ENCODE peak calls at places on chromosomes 4 and X, in four cellular contexts. C is AG04450, V is psoas muscle, D is fibroblast of pulmonary artery. M is an unnamed sample.

GRCh38 chrX:65595460-65595876 is 60.9 kb upstream of the LAS1L start:
- DNase-seq in C (peak; percentile 83), V (peak; percentile 91), D (peak; percentile 95), M (peak; percentile 95)

GRCh38 chr4:70915048-70915815 is 13.1 kb downstream of the MOB1B start:
- DNase-seq in C (no peak), V (no peak), D (peak; percentile 23), M (peak; percentile 79)

GRCh38 chrX:46573896-46574336 is 351 bp downstream of the CHST7 start:
- DNase-seq in C (no peak), V (peak; percentile 26), D (peak; percentile 59), M (peak; percentile 56)

GRCh38 chr4:33482773-33483172 is 2761.5 kb downstream of the ARAP2 start:
- DNase-seq in C (no peak), V (no peak), D (no peak), M (no peak)

GRCh38 chrX:148382983-148383382 is 117.4 kb upstream of the AFF2 start:
- DNase-seq in C (no peak), V (no peak), D (no peak), M (no peak)

GRCh38 chrX:153725832-153726285 is 1.2 kb downstream of the ABCD1 start:
- DNase-seq in C (no peak), V (no peak), D (no peak), M (no peak)

GRCh38 chr4:76539979-76540378 is 105.0 kb downstream of the SHROOM3 start:
- DNase-seq in C (no peak), V (no peak), D (peak; percentile 38), M (no peak)

GRCh38 chr4:39037491-39037825 is 5.2 kb upstream of the TMEM156 start:
- DNase-seq in C (no peak), V (no peak), D (peak; percentile 40), M (peak; percentile 16)

GRCh38 chr4:100086766-100087431 is 103.4 kb downstream of the DDIT4L start:
- DNase-seq in C (no peak), V (no peak), D (no peak), M (no peak)

GRCh38 chrX:83185887-83186286 is 322.2 kb upstream of the POU3F4 start:
- DNase-seq in C (no peak), V (no peak), D (no peak), M (no peak)

GRCh38 chr4:184169225-184169867 is 48.3 kb downstream of the ENPP6 start:
- DNase-seq in C (no peak), V (no peak), D (no peak), M (no peak)

GRCh38 chr4:184167576-184167975 is 50.1 kb downstream of the ENPP6 start:
- DNase-seq in C (no peak), V (no peak), D (no peak), M (no peak)

GRCh38 chr4:184170996-184171395 is 46.7 kb downstream of the ENPP6 start:
- DNase-seq in C (peak; percentile 54), V (no peak), D (peak; percentile 8), M (no peak)

GRCh38 chr4:184166736-184167135 is 50.9 kb downstream of the ENPP6 start:
- DNase-seq in C (no peak), V (no peak), D (no peak), M (no peak)

DNA sequence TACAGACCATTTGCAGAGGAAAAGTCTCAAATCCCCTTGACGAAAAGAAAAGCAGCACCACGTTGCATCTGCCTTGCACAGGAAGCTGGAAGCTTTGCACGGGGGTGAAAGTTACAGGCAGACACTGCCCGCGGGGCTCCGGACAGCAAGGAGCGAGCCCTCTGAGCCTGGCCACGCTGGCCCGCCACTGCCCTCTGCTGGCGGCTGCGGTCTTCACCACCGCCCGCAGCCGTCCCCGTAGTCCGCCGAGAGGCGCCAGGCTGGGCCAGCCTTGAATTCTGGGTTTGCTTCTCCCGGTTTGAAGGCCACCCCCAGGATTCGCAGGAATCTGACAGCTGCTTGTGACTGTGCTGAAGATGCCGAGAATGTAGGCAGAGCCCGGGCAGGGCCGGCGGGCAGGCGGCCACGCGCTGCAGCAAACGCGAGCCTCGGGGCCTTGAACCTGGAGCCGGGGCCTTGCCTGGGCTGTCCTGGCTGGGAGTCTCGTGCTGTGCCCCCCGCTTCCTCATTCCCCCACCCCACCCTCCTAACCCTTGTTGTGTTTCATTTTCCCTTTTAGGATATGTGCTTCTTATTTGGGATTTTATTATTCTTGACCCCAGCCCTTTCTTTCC is 49.2 kb downstream of the ENPP6 start:
- DNase-seq in C (peak; percentile 27), V (peak; percentile 71), D (peak; percentile 71), M (peak; percentile 61)
- H3K4me3 ChIP-seq in C (no peak overlapping the region), V (no peak overlapping the region), D (no peak overlapping the region), M (no peak overlapping the region)

GRCh38 chrX:69503835-69504625 is at the start of gene NALF2:
- DNase-seq in C (no peak), V (peak; percentile 56), D (peak; percentile 70), M (peak; percentile 28)
- TF ChIP-seq CTCF in C (no peak), V (no peak), D (no peak), M (no peak)

GRCh38 chrX:53283567-53283966 is 2.2 kb upstream of the IQSEC2 start:
- DNase-seq in C (no peak), V (no peak), D (no peak), M (no peak)
- H3K4me3 ChIP-seq in C (no peak overlapping the region), V (no peak overlapping the region), D (no peak overlapping the region), M (no peak overlapping the region)

GRCh38 chr4:159378056-159378616 is 275.3 kb downstream of the RAPGEF2 start:
- DNase-seq in C (no peak), V (no peak), D (no peak), M (no peak)

GRCh38 chr4:159370316-159370715 is 267.4 kb downstream of the RAPGEF2 start:
- DNase-seq in C (no peak), V (no peak), D (no peak), M (no peak)

GRCh38 chr4:159374749-159375535 is 272.1 kb downstream of the RAPGEF2 start:
- DNase-seq in C (peak; percentile 16), V (no peak), D (peak; percentile 64), M (peak; percentile 90)

GRCh38 chr4:159376289-159376688 is 273.4 kb downstream of the RAPGEF2 start:
- DNase-seq in C (no peak), V (no peak), D (no peak), M (no peak)
- TF ChIP-seq CTCF in C (no peak), V (no peak), D (no peak), M (no peak)

GRCh38 chrX:40177489-40177888 is 79.7 kb upstream of the BCOR start:
- DNase-seq in C (no peak), V (no peak), D (no peak), M (no peak)
- H3K4me3 ChIP-seq in C (no peak overlapping the region), V (peak overlapping the region; percentile 70), D (no peak overlapping the region), M (no peak overlapping the region)

GRCh38 chr4:68176500-68176899 is 46.8 kb upstream of the TMPRSS11F start:
- DNase-seq in C (no peak), V (no peak), D (peak; percentile 3), M (no peak)

GRCh38 chr4:68184923-68185322 is 55.3 kb upstream of the TMPRSS11F start:
- DNase-seq in C (no peak), V (no peak), D (no peak), M (no peak)

GRCh38 chr4:68176904-68177303 is 47.2 kb upstream of the TMPRSS11F start:
- DNase-seq in C (no peak), V (no peak), D (no peak), M (no peak)

GRCh38 chr4:68182382-68182820 is 52.7 kb upstream of the TMPRSS11F start:
- DNase-seq in C (no peak), V (no peak), D (no peak), M (no peak)

DNA sequence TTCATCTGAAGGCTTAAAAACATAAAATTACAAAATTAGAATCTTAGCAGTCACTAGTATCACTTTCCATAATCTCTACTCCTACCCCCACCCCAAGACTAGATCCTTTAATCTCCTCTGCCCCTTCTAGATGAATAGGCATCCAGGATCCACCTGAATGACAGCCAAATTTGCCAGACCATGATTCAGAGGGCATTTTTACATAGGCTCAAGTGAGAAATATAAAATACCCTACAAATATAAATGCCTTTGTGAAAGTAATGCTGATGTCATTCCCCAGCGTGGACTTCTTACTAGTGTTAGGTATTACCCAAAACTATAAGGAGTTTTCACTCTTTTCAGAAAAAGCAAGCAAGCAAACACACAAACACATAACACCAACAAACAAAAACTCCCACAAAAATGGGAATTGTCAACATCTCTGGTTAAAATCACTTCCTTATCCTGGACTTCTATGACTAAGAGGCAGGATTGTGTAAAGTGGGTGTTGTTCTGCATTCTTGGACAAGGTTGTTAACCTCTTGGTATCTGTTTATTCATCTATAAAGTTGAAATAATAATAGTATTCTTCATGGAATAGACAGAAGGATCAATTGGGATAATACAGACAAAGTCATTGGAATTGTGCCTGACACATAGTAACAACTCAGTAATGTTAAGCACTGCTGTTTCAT is 51.3 kb upstream of the TMPRSS11F start:
- DNase-seq in C (no peak), V (no peak), D (peak; percentile 44), M (peak; percentile 43)
- TF ChIP-seq CTCF in C (no peak), V (no peak), D (no peak), M (no peak)

DNA sequence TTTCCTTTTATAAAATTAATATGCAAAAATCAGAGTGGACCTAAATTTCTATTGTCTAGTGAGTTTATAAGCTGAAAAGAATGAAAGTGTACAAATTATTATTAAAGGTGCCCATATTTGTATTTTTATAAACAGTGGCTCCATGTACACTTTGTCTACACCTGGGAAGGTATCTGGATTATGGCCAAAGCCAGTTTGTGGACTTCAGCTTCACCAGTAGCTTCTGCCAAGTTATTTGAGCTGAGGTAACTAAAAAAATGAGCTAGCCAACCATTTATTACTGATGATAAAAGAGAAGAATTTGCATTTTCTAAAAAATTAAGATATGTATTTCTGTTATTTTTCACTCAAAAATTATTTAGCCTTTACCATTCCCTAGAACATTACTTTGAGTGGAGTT is 32.3 kb upstream of the LRAT start:
- DNase-seq in C (no peak), V (no peak), D (no peak), M (no peak)
- H3K4me3 ChIP-seq in C (no peak overlapping the region), V (no peak overlapping the region), D (no peak overlapping the region), M (no peak overlapping the region)

DNA sequence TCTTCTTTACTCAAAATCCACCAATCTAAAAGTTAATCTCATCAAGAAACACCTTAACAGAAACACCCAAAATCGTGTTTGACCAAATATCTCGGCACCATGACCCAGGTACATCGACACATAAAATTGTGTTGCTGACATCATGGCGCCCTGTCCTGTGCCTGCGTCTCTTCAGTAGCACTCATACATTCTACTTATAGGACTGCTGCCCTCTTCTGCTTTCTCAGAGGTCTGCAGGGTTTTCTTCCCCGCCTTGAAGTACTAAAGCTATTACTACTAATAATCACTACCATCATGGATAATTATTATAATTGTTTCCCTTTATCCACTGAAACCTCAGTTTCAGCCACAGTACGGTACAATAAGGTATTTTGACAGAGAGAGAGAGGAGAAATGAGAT is 1403.1 kb upstream of the TENM3 start:
- DNase-seq in C (no peak), V (no peak), D (no peak), M (no peak)
- TF ChIP-seq CTCF in C (peak; percentile 25), V (no peak), D (no peak), M (no peak)

DNA sequence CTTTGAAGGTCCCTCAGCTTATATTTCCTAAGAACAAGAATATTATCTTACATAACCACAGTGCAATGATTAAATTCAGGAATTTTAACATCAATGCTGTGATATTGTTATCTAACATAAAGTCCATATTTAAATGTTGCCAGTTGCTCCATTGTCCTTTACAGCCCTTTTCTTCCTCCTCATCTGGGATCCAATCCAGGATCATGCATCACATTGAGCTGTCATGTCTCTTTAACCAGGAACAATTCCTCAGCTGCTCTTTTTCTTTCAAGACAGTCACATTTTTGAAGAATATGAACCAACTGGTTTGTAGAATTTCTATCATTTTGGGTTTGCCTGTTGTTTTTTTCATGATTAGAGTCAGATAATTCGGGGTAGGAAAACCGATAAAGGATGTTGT is 12.0 kb downstream of the TMSB4X start:
- DNase-seq in C (no peak), V (no peak), D (peak; percentile 75), M (no peak)
- H3K4me3 ChIP-seq in C (no peak overlapping the region), V (no peak overlapping the region), D (no peak overlapping the region), M (no peak overlapping the region)

M was measured in fibroblast of villous mesenchyme.